ENCODE peak calls at places on chromosome 10, in seven cellular contexts. Q, M, A, F, Y, U and W are unnamed samples.

GRCh38 chr10:87660484-87661133 is 931 bp downstream of the PAPSS2 start:
- DNase-seq in Q (no peak), M (peak), A (no peak), F (no peak), Y (peak), U (no peak), W (no peak)

GRCh38 chr10:124249812-124250432 is 156.5 kb upstream of the CHST15 start:
- DNase-seq in Q (no peak), M (no peak), A (no peak), F (no peak), Y (no peak), U (no peak), W (no peak)

GRCh38 chr10:116287906-116288501 is 15.0 kb upstream of the GFRA1 start:
- DNase-seq in Q (no peak), M (peak), A (peak), F (peak), Y (peak), U (peak), W (no peak)

GRCh38 chr10:325282-325681 is 190.0 kb downstream of the ZMYND11 start:
- DNase-seq in Q (no peak), M (no peak), A (no peak), F (no peak), Y (no peak), U (no peak), W (no peak)

GRCh38 chr10:79248341-79248931 is 98.8 kb upstream of the PPIF start:
- DNase-seq in Q (peak), M (no peak), A (no peak), F (no peak), Y (no peak), U (peak), W (no peak)

GRCh38 chr10:63027533-63027932 is 105.6 kb upstream of the NRBF2 start:
- DNase-seq in Q (no peak), M (no peak), A (no peak), F (no peak), Y (no peak), U (peak), W (no peak)

GRCh38 chr10:123284022-123284421 is 129.8 kb downstream of the BUB3 start:
- DNase-seq in Q (no peak), M (no peak), A (peak), F (no peak), Y (no peak), U (no peak), W (no peak)

GRCh38 chr10:124156524-124157225 is 63.3 kb upstream of the CHST15 start:
- DNase-seq in Q (peak), M (no peak), A (no peak), F (no peak), Y (no peak), U (no peak), W (no peak)

GRCh38 chr10:110445871-110446270 is 51.8 kb upstream of the DUSP5 start:
- DNase-seq in Q (no peak), M (no peak), A (no peak), F (no peak), Y (no peak), U (no peak), W (no peak)

GRCh38 chr10:675532-675931 is 13.9 kb downstream of the DIP2C start:
- DNase-seq in Q (no peak), M (no peak), A (no peak), F (no peak), Y (peak), U (no peak), W (no peak)

GRCh38 chr10:100184426-100185219 is 1.2 kb downstream of the ERLIN1 start:
- DNase-seq in Q (peak), M (peak), A (peak), F (no peak), Y (peak), U (peak), W (no peak)

GRCh38 chr10:43623351-43623750 is 17.1 kb downstream of the ZNF485 start:
- DNase-seq in Q (peak), M (no peak), A (no peak), F (no peak), Y (peak), U (peak), W (no peak)

GRCh38 chr10:79583488-79584024 is 23.3 kb upstream of the SFTPA2 start:
- DNase-seq in Q (no peak), M (no peak), A (no peak), F (no peak), Y (no peak), U (no peak), W (no peak)

GRCh38 chr10:121437596-121437995 is 160.6 kb downstream of the FGFR2 start:
- DNase-seq in Q (no peak), M (no peak), A (no peak), F (peak), Y (no peak), U (no peak), W (no peak)

GRCh38 chr10:110502851-110503301 is 5.2 kb downstream of the DUSP5 start:
- DNase-seq in Q (peak), M (peak), A (no peak), F (no peak), Y (peak), U (peak), W (no peak)

GRCh38 chr10:129101232-129101980 is 365.6 kb upstream of the MGMT start:
- DNase-seq in Q (no peak), M (no peak), A (no peak), F (no peak), Y (no peak), U (no peak), W (no peak)

GRCh38 chr10:23157691-23158369 is 34.3 kb upstream of the PTF1A start:
- DNase-seq in Q (peak), M (peak), A (peak), F (no peak), Y (peak), U (peak), W (peak)
- TF ChIP-seq CTCF in Q (no peak), M (no peak), A (no peak), F (no peak), Y (peak), U (no peak), W (no peak)

GRCh38 chr10:73867871-73868631 is 6.3 kb downstream of the CAMK2G start:
- DNase-seq in Q (no peak), M (no peak), A (no peak), F (no peak), Y (no peak), U (no peak), W (no peak)
- TF ChIP-seq CTCF in Q (no peak), M (no peak), A (no peak), F (no peak), Y (no peak), U (no peak), W (no peak)

GRCh38 chr10:17177014-17177413 is 24.5 kb downstream of the TRDMT1 start:
- DNase-seq in Q (no peak), M (no peak), A (no peak), F (no peak), Y (no peak), U (no peak), W (no peak)

GRCh38 chr10:17178006-17178405 is 23.5 kb downstream of the TRDMT1 start:
- DNase-seq in Q (no peak), M (no peak), A (no peak), F (no peak), Y (no peak), U (no peak), W (no peak)

GRCh38 chr10:17175551-17175950 is 25.9 kb downstream of the TRDMT1 start:
- DNase-seq in Q (no peak), M (peak), A (no peak), F (no peak), Y (no peak), U (no peak), W (no peak)

GRCh38 chr10:17171131-17171530 is 30.3 kb downstream of the TRDMT1 start:
- DNase-seq in Q (no peak), M (no peak), A (no peak), F (no peak), Y (no peak), U (no peak), W (no peak)

DNA sequence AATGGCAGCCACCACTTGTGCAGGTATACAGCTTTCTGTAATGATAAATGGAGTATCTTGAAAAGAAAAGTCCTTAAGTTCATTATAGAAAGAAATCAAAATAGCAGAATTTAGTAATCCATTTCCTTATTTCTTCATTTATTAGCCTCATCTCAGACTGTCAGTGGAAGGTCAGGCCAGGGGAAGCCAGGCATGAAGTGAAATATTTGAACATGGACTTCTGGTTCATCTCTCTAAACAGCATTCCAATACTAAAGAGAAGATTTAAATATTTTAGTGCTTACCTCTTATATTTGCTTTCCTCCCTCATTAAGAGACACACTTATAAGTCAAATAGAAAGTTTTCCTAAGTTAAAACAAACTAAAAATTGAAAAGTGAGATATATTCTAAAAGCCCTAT is 26.8 kb downstream of the TRDMT1 start:
- DNase-seq in Q (no peak), M (no peak), A (no peak), F (no peak), Y (no peak), U (no peak), W (no peak)
- TF ChIP-seq CTCF in Q (no peak), M (no peak), A (no peak), F (no peak), Y (no peak), U (no peak), W (no peak)

DNA sequence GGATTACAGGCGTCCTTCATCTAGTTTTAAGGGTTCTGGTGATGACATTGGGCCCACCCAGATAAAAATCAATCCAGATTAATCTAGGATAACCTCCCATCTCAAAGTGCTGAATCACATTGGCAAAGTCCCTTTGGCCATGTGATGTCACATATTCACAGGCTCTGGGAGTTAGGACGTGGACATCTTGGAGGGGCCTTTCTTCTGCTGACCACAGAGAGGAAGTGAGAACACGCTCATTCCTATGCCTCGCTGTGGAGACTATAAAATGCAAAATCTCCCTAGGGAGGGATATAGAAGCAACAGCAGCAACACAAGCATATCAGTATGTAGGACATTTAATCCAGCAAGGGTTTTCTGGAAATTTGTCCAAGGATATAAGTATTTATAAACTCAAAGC is 266.0 kb upstream of the PITRM1 start:
- DNase-seq in Q (no peak), M (no peak), A (no peak), F (no peak), Y (peak), U (no peak), W (no peak)
- TF ChIP-seq CTCF in Q (no peak), M (no peak), A (no peak), F (no peak), Y (no peak), U (no peak), W (no peak)

GRCh38 chr10:71548494-71548846 is 151.8 kb downstream of the CDH23 start:
- DNase-seq in Q (no peak), M (no peak), A (peak), F (peak), Y (peak), U (peak), W (no peak)
- TF ChIP-seq CTCF in Q (peak), M (peak), A (no peak), F (peak), Y (peak), U (peak), W (peak)

GRCh38 chr10:13590886-13591285 is 4.1 kb downstream of the PRPF18 start:
- DNase-seq in Q (no peak), M (no peak), A (no peak), F (no peak), Y (no peak), U (no peak), W (no peak)

GRCh38 chr10:13586676-13587355 is at the start of gene PRPF18:
- DNase-seq in Q (peak), M (peak), A (peak), F (peak), Y (peak), U (peak), W (peak)

GRCh38 chr10:13587367-13587766 is 602 bp downstream of the PRPF18 start:
- DNase-seq in Q (peak), M (no peak), A (peak), F (peak), Y (peak), U (no peak), W (no peak)

GRCh38 chr10:13592306-13592705 is 5.5 kb downstream of the PRPF18 start:
- DNase-seq in Q (no peak), M (no peak), A (no peak), F (no peak), Y (no peak), U (no peak), W (no peak)

GRCh38 chr10:13589316-13589715 is 2.6 kb downstream of the PRPF18 start:
- DNase-seq in Q (no peak), M (no peak), A (no peak), F (no peak), Y (peak), U (no peak), W (no peak)
- TF ChIP-seq CTCF in Q (no peak), M (peak), A (no peak), F (no peak), Y (peak), U (no peak), W (peak)

GRCh38 chr10:91797077-91797690 is 1.0 kb upstream of the TNKS2 start:
- DNase-seq in Q (peak), M (no peak), A (peak), F (no peak), Y (no peak), U (no peak), W (no peak)

GRCh38 chr10:91798736-91799579 is 732 bp downstream of the TNKS2 start:
- DNase-seq in Q (peak), M (peak), A (peak), F (no peak), Y (peak), U (peak), W (peak)

GRCh38 chr10:91799580-91799975 is 1.4 kb downstream of the TNKS2 start:
- DNase-seq in Q (no peak), M (peak), A (peak), F (no peak), Y (peak), U (no peak), W (no peak)

GRCh38 chr10:91796332-91797076 is 1.7 kb upstream of the TNKS2 start:
- DNase-seq in Q (peak), M (no peak), A (peak), F (no peak), Y (no peak), U (peak), W (no peak)

DNA sequence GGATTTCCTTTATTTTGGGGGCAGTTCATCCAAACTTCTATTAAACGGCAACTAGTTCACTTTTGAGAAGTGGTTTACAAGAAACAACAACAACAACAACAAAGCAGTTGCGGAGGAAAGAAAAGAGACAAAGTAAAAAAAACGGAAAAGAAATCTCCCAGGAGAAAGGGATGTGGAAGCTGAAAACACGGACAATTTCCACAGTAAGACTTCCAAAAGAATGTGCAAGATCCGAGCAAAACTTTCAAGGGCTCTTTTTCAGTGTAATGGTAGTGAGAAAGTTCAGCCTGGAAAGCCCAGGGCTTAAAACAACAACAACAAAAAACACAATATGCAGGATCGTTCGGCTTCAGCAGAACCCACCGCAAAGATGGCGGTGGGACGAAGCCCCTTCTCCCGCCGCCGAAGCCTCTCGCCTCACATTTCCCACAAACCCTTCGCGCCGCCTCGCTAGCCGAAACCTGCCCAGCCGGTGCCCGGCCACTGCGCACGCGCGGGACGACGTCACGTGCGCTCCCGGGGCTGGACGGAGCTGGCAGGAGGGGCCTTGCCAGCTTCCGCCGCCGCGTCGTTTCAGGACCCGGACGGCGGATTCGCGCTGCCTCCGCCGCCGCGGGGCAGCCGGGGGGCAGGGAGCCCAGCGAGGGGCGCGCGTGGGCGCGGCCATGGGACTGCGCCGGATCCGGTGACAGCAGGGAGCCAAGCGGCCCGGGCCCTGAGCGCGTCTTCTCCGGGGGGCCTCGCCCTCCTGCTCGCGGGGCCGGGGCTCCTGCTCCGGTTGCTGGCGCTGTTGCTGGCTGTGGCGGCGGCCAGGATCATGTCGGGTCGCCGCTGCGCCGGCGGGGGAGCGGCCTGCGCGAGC is at the start of gene TNKS2:
- DNase-seq in Q (peak), M (peak), A (peak), F (peak), Y (peak), U (peak), W (peak)
- TF ChIP-seq CTCF in Q (no peak), M (no peak), A (no peak), F (no peak), Y (no peak), U (no peak), W (no peak)

DNA sequence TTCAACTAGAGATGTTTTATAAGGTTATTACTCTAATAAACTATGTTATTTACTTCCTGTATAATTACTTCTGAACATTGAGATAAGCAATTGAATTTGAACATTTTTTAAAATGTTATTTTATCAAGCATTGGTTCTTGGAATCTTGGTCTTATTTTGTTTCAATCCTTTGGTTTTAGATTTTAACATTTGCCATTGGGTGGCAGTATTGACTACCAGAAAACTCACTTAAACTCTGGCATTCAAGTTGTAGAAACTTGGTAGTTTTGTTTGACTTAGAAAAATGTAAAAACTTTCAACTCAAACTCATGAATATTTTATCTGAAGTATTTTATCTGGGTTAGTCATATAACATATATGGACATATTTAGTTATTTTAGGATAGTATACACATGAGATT is 48.1 kb downstream of the ATRNL1 start:
- DNase-seq in Q (no peak), M (peak), A (peak), F (no peak), Y (peak), U (no peak), W (no peak)
- TF ChIP-seq CTCF in Q (no peak), M (peak), A (peak), F (peak), Y (peak), U (no peak), W (peak)